ENCODE peak calls at places on chromosomes 12 and 14, in ten cellular contexts. W, E, H, F, R, M, Z, B, S and U are unnamed samples.

GRCh38 chr14:66066991-66067788 is 419.0 kb upstream of the CCDC196 start:
- DNase-seq in W (no peak), E (peak), H (no peak), F (no peak), R (no peak), M (no peak), Z (no peak), B (no peak), S (no peak), U (no peak)

GRCh38 chr14:101352567-101352966 is 208.7 kb upstream of the DIO3 start:
- DNase-seq in W (no peak), E (no peak), H (no peak), F (no peak), R (peak), M (no peak), Z (no peak), B (no peak), S (no peak), U (no peak)

GRCh38 chr12:100959481-100959880 is 164.9 kb downstream of the ANO4 start:
- DNase-seq in W (no peak), E (peak), H (peak), F (no peak), R (no peak), M (peak), Z (no peak), B (no peak), S (no peak), U (no peak)

GRCh38 chr14:103819503-103820307 is 27.7 kb downstream of the PPP1R13B start:
- DNase-seq in W (no peak), E (peak), H (no peak), F (peak), R (no peak), M (no peak), Z (no peak), B (no peak), S (no peak), U (peak)

GRCh38 chr12:49693931-49694439 is 13.2 kb downstream of the FMNL3 start:
- DNase-seq in W (no peak), E (peak), H (no peak), F (no peak), R (no peak), M (peak), Z (no peak), B (no peak), S (no peak), U (no peak)

GRCh38 chr14:94161979-94162378 is 12.1 kb upstream of the PPP4R4 start:
- DNase-seq in W (no peak), E (no peak), H (no peak), F (no peak), R (no peak), M (no peak), Z (no peak), B (no peak), S (no peak), U (no peak)

GRCh38 chr12:102169922-102170698 is 27.5 kb downstream of the PMCH start:
- DNase-seq in W (no peak), E (peak), H (peak), F (no peak), R (no peak), M (peak), Z (no peak), B (no peak), S (no peak), U (peak)

GRCh38 chr12:96141216-96141944 is 52.8 kb upstream of the ELK3 start:
- DNase-seq in W (no peak), E (peak), H (peak), F (peak), R (no peak), M (peak), Z (no peak), B (no peak), S (no peak), U (no peak)

GRCh38 chr12:105205322-105206048 is 30.5 kb downstream of the APPL2 start:
- DNase-seq in W (no peak), E (no peak), H (no peak), F (no peak), R (no peak), M (no peak), Z (no peak), B (no peak), S (no peak), U (no peak)

GRCh38 chr14:104787736-104788532 is 7.6 kb downstream of the AKT1 start:
- DNase-seq in W (no peak), E (no peak), H (no peak), F (peak), R (no peak), M (no peak), Z (no peak), B (no peak), S (no peak), U (no peak)